ENCODE peak calls at places on chromosomes 6 and 20, in four cellular contexts. V is HepG2, O is H1, T is K562. B is an unnamed sample.

GRCh38 chr6:73586416-73586974 is 65.7 kb upstream of the EEF1A1 start:
- DNase-seq in V (no peak), O (no peak), T (no peak), B (peak; percentile 9)

GRCh38 chr6:18340781-18341551 is 46.2 kb upstream of the RNF144B start:
- DNase-seq in V (no peak), O (no peak), T (no peak), B (no peak)

GRCh38 chr6:35970181-35970580 is 49.3 kb upstream of the SRPK1 start:
- DNase-seq in V (no peak), O (no peak), T (no peak), B (no peak)

GRCh38 chr6:162526960-162527359 is 200.6 kb downstream of the PRKN start:
- DNase-seq in V (no peak), O (no peak), T (no peak), B (no peak)

GRCh38 chr6:68901044-68901443 is 266.0 kb downstream of the ADGRB3 start:
- DNase-seq in V (no peak), O (no peak), T (peak; percentile 5), B (no peak)

GRCh38 chr6:11712760-11713159 is 65.8 kb downstream of the ADTRP start:
- DNase-seq in V (no peak), O (no peak), T (no peak), B (no peak)

GRCh38 chr20:48933017-48933766 is 11.7 kb downstream of the ARFGEF2 start:
- DNase-seq in V (no peak), O (no peak), T (no peak), B (no peak)

GRCh38 chr6:31660998-31661866 is 654 bp upstream of the C6orf47 start:
- DNase-seq in V (no peak), O (no peak), T (no peak), B (no peak)

GRCh38 chr6:43970913-43971775 is 156.1 kb downstream of the MRPL14 start:
- DNase-seq in V (no peak), O (peak; percentile 36), T (peak; percentile 72), B (no peak)

DNA sequence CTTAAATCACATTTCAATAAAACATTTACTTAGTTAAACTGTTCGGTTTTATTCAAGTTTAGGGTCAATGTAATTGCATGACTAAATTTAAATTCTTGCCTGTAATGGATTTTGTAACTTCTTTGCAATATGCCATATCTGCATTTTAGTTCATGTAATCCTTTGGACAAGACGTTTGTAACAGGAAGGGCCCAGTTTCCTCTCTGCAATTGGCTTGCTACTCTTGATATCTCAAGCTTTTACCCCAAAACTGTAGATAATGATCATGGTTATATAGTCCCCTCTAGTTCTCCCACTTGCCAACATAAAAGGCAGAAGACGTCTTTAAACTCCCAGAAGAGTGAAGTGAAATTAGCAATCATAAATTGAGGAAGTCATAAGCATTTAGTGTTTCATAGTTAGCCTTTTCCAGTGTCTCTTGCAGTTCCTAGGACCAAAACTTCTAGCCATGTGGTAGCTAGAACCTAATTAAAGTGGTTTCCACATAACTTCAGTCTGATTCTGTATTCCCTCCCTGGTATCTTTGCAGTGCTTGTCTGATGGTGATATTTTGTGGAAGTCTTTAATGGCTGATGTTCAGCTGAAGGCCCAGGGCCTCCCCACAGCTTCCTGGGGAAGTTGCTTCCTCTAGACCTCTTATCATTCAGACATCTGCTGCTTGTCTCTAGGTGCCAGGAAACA is 117.8 kb upstream of the SUPT3H start:
- DNase-seq in V (no peak), O (no peak), T (no peak), B (no peak)
- TF ChIP-seq POLR2AphosphoS5 in V (no peak), O (no peak), T (no peak), B (no peak)

DNA sequence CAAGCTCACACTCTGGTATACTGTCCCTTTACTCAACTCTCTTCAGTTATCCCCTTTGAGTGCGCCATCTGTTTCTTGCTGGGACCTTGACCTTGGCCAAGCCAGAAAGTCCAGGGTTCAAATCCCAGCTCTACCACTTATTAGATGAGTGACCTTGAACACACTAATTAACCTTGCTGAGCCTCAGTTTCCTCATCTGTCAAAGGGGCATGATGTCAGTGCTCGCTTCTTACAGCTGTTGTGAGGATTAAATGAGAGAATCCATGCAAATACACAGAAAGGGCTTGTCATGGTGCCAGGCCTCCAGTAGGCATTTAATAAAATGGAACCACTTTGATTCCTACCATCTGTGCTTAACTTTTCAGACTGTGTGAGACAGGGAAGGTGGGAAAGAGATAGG is 34.3 kb downstream of the C6orf132 start:
- DNase-seq in V (no peak), O (no peak), T (no peak), B (no peak)
- TF ChIP-seq YY1 in V (no peak), O (no peak), T (no peak), B (no peak)

DNA sequence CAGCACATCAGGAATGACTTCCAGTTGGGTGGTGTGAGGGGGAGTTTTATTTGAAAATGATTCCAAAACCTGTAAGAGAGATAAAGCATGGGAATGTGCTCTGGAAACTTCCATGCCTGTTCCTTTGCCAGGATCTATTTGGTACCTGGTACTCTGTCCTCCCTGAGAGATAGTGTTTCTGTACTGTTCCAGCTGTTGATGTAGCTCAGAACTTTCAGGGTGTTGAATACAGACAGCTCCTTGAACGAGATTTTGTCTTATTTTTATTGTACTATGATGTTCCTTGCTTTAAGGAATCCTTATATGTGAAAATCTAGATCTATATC is 148.7 kb upstream of the RIPOR2 start:
- DNase-seq in V (no peak), O (no peak), T (no peak), B (no peak)
- TF ChIP-seq POLR2AphosphoS5 in V (no peak), O (no peak), T (no peak), B (no peak)

DNA sequence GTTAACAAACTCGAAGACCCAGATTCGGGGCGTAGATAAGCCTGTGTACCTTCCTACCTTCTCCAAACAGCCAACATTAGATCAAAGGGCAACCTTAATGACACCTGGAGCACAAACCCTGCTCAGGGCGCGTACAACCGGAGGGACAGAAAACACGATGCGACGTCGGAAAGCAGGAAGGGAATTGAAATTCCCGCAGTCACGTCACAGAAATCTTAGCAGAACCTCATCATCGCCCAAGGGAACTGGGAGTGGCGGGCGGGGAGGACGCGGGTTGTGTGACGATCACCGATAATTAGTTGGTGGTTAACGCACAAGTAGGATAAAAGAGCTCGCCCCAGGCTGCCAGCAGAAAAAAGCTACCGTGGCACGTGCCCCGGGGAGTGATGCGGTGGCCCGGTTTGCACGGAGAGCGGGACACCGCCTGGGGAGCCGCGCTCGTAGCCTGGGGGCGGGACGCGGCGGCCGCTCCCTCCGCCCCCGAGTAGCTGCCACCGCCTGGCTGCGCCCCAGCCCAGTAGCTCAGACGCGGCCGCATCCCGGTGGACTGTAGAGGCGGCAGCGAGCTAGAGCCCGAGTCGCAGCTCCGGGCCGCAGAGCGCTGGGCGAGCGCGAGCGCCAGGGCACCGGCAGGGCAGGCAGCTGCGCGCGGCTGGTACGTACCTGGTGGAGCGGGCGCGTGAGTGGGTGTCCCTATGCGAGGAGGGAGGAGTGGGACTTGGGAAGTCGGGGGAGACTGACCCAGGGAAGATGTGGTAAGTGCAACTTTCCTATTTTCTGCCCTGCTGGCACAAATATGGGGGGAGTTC is at the start of gene PKIB:
- DNase-seq in V (peak; percentile 64), O (peak; percentile 86), T (peak; percentile 24), B (no peak)
- TF ChIP-seq YY1 in V (no peak), O (no peak), T (no peak), B (no peak)

GRCh38 chr6:166382500-166382932 is 224 bp downstream of the MPC1 start:
- DNase-seq in V (no peak), O (no peak), T (peak; percentile 73), B (no peak)
- TF ChIP-seq POLR2AphosphoS5 in V (peak; percentile 79), O (no peak), T (peak; percentile 81), B (peak; percentile 71)

DNA sequence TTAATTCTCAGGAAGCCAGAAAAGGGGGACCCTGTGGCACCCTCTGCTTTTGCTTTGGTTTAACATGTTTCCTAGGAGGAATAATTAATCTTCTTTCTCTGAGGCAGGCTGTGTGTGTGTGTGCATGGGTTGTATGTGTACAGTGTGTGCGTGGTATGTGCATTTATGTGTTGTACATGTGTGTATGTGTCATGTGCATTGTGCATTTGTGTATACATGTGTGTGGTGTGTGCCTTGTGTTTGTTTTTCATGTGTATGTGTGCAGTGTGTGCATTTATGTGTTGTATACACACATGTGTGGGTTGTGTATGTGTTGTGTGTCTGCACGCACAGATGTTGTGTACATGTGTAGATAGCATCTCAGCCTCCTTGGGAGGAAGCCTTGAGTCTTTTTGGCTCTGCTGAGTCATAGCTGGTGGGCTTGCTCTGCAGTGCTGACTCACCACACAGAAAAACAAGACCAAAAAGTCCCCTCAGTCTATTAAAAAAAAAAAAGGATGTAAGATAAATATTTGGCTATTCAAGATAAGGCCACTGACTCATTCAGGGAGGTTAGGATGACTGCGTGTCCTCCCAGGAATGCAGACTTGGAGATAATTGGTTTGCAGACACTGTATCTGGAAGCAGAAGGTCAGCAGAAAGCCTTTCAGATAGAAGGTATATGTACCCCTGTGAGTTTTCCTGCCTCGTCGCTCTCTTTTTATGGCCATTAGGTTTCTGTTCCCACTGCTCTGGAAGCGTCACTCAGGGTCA is 58.6 kb downstream of the SYNJ2 start:
- DNase-seq in V (peak; percentile 99), O (no peak), T (peak; percentile 95), B (peak; percentile 58)
- TF ChIP-seq YY1 in V (no peak), O (no peak), T (no peak), B (no peak)

GRCh38 chr6:24495516-24495847 is 713 bp downstream of the ALDH5A1 start:
- DNase-seq in V (peak; percentile 84), O (no peak), T (peak; percentile 48), B (no peak)
- TF ChIP-seq POLR2AphosphoS5 in V (peak; percentile 52), O (no peak), T (no peak), B (no peak)

GRCh38 chr20:6184086-6184485 is 61.3 kb upstream of the FERMT1 start:
- DNase-seq in V (peak; percentile 12), O (no peak), T (no peak), B (no peak)

GRCh38 chr20:6173481-6173880 is 50.7 kb upstream of the FERMT1 start:
- DNase-seq in V (no peak), O (no peak), T (no peak), B (no peak)

GRCh38 chr20:6180531-6180930 is 57.7 kb upstream of the FERMT1 start:
- DNase-seq in V (no peak), O (no peak), T (no peak), B (no peak)

DNA sequence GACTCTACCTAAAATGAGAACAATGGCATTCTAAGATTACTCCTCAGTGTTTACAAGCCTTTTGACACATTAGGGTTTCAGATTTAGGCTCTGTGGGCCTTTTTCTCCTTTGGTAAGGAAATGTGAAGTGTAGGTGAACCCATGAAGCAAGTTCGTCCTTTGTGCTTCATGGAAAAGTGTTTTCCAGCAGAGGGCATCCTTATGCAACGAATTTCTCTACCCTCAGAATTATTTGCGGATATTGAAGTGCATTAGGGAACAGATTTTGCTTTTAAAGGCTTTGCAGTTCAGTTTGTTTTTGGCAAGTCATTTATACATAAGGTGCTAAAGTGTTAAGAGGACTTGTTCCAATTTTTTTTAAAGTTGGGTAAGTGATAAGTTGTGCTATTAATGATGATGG is 55.7 kb upstream of the FERMT1 start:
- DNase-seq in V (peak; percentile 39), O (no peak), T (no peak), B (no peak)
- TF ChIP-seq YY1 in V (no peak), O (no peak), T (no peak), B (no peak)